ENCODE peak calls at places on chromosomes 5 and 9, in seven cellular contexts. E, C, W, F, U, Y and K are unnamed samples.

GRCh38 chr9:34405719-34406118 is 29.0 kb upstream of the MYORG start:
- DNase-seq in F (peak), W (no peak), E (no peak), U (no peak), C (peak), Y (peak), K (no peak)

GRCh38 chr5:145978171-145978570 is 41.8 kb downstream of the SH3RF2 start:
- DNase-seq in U (no peak), C (no peak), Y (no peak), E (no peak), W (no peak), F (no peak), K (no peak)

GRCh38 chr9:81344366-81344765 is 345.0 kb downstream of the TLE1 start:
- DNase-seq in Y (no peak), U (no peak), W (no peak), C (no peak), F (no peak), E (no peak), K (no peak)

GRCh38 chr5:3007577-3007976 is 256.1 kb upstream of the IRX2 start:
- DNase-seq in F (no peak), Y (no peak), W (no peak), C (no peak), E (no peak), U (peak), K (no peak)

GRCh38 chr9:100425758-100426157 is 1.2 kb upstream of the MSANTD3 start:
- DNase-seq in E (peak), Y (no peak), W (no peak), U (no peak), F (no peak), C (no peak), K (no peak)

GRCh38 chr9:117092582-117092981 is 322.3 kb downstream of the ASTN2 start:
- DNase-seq in E (no peak), F (peak), U (no peak), W (no peak), Y (peak), C (peak), K (no peak)

GRCh38 chr5:181207214-181207959 is 2.4 kb upstream of the TRIM7 start:
- DNase-seq in F (peak), C (peak), U (no peak), W (peak), E (peak), Y (peak), K (peak)

GRCh38 chr9:91101598-91102168 is 260.0 kb downstream of the AUH start:
- DNase-seq in E (no peak), W (no peak), F (no peak), Y (no peak), C (no peak), U (no peak), K (no peak)

GRCh38 chr5:110785356-110785755 is 46.5 kb downstream of the SLC25A46 start:
- DNase-seq in Y (peak), W (no peak), F (peak), E (peak), C (peak), U (no peak), K (no peak)

GRCh38 chr5:51383494-51384081 is 340 bp downstream of the ISL1 start:
- DNase-seq in F (no peak), U (no peak), C (no peak), W (no peak), E (no peak), Y (no peak), K (no peak)

GRCh38 chr9:5326893-5327548 is 12.7 kb downstream of the RLN1 start:
- DNase-seq in F (no peak), E (no peak), W (peak), U (no peak), Y (peak), C (peak), K (no peak)

GRCh38 chr5:5483880-5484595 is 61.6 kb downstream of the ICE1 start:
- DNase-seq in W (no peak), E (peak), F (no peak), C (peak), U (no peak), Y (peak), K (no peak)

GRCh38 chr9:18761742-18762141 is 271.3 kb downstream of the SAXO1 start:
- DNase-seq in U (no peak), E (no peak), W (no peak), Y (no peak), C (no peak), F (no peak), K (no peak)

DNA sequence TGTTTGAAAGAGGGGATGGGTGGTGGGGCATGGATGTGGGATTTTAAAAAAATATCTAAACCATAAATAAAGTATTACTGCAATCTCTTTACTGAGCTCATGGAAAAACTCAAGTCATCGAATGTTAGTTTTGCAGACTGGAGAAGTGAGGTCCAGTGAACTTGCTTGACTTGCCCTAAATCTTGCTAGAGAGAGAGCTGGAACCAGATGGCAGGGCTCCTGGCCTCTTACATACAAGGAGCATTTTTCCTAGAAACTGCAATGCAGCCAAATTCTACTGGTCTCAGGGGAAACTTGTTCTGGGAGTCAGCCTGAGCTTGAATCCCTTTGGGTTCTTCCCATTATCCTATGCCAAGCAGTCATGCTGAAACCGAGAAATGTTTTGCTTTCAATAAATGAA is 2.9 kb upstream of the TGFBI start:
- DNase-seq in C (peak), F (no peak), Y (peak), E (no peak), U (no peak), W (no peak), K (no peak)
- TF ChIP-seq CTCF in C (no peak), F (no peak), Y (no peak), E (no peak), U (no peak), W (no peak), K (no peak)

DNA sequence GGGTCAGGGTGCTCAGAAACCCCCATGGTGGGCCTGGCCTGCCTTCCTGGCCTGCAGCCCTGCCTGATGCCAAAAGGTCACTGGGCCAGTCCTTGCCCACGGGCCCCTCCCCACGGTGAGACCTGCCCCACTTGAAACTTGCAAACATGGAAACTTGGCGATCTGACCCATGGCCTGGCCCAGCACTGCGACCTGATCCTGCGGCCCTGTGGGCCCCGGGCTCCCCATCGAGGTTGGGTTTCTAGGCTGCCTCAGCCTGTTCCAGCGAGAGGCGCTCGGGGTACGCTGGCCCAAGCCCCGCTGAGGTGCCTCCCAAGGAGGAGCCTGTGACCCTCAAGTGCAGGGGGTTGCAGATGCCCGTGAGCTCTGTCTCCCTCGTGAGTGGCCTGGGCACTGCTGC is 37.5 kb upstream of the SLC6A19 start:
- DNase-seq in W (no peak), C (no peak), F (no peak), Y (no peak), E (no peak), U (no peak), K (no peak)
- TF ChIP-seq CTCF in W (no peak), C (no peak), F (no peak), Y (no peak), E (no peak), U (no peak), K (no peak)

GRCh38 chr5:43648499-43649124 is 45.6 kb downstream of the NNT start:
- DNase-seq in W (no peak), Y (peak), F (no peak), E (no peak), C (peak), U (no peak), K (no peak)

GRCh38 chr5:43649256-43649655 is 46.3 kb downstream of the NNT start:
- DNase-seq in F (no peak), C (peak), Y (peak), W (no peak), U (no peak), E (no peak), K (no peak)

GRCh38 chr5:43643750-43644149 is 40.8 kb downstream of the NNT start:
- DNase-seq in U (no peak), E (no peak), C (no peak), Y (no peak), W (no peak), F (no peak), K (no peak)

GRCh38 chr5:43647789-43648188 is 44.8 kb downstream of the NNT start:
- DNase-seq in F (no peak), W (no peak), E (no peak), C (no peak), U (no peak), Y (no peak), K (no peak)

DNA sequence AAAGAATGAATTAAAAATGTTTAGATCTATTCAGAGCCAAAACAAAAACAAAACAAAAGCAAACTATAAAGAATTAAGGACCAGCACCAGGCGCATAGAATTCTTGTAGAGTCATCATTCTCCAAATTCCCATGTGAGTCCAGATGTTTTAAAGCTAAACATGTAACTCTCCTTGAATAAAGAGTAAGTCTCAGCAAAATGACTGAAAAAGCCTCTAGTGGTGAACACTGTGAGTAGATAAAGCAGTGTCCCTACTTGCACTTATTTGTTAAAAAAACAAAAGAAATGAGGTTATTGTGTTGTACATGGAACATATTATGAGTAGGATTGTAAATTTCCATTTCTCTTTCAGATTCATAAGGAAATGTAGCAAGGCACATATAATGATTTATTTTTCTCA is 44.0 kb downstream of the NNT start:
- DNase-seq in Y (peak), F (no peak), E (no peak), W (no peak), C (peak), U (no peak), K (no peak)
- TF ChIP-seq CTCF in Y (no peak), F (no peak), E (no peak), W (no peak), C (peak), U (no peak), K (peak)

GRCh38 chr9:124052401-124052800 is 40.8 kb downstream of the LHX2 start:
- DNase-seq in U (no peak), Y (no peak), C (no peak), E (no peak), W (no peak), F (no peak), K (no peak)

GRCh38 chr9:124050955-124051354 is 39.4 kb downstream of the LHX2 start:
- DNase-seq in W (no peak), U (no peak), Y (no peak), F (no peak), C (no peak), E (no peak), K (no peak)

GRCh38 chr9:124054671-124055212 is 43.2 kb downstream of the LHX2 start:
- DNase-seq in F (peak), E (peak), Y (peak), U (no peak), C (peak), W (no peak), K (no peak)
- TF ChIP-seq CTCF in F (no peak), E (no peak), Y (peak), U (no peak), C (no peak), W (no peak), K (no peak)

GRCh38 chr5:74641778-74642542 is 1.4 kb upstream of the ENC1 start:
- DNase-seq in F (peak), Y (peak), C (peak), W (peak), U (no peak), E (peak), K (no peak)
- TF ChIP-seq CTCF in F (peak), Y (peak), C (peak), W (peak), U (peak), E (peak), K (peak)

GRCh38 chr9:98234231-98234825 is 21.1 kb downstream of the TBC1D2 start:
- DNase-seq in Y (no peak), C (no peak), W (no peak), F (no peak), E (no peak), U (no peak), K (no peak)
- TF ChIP-seq CTCF in Y (peak), C (no peak), W (no peak), F (no peak), E (peak), U (no peak), K (no peak)

DNA sequence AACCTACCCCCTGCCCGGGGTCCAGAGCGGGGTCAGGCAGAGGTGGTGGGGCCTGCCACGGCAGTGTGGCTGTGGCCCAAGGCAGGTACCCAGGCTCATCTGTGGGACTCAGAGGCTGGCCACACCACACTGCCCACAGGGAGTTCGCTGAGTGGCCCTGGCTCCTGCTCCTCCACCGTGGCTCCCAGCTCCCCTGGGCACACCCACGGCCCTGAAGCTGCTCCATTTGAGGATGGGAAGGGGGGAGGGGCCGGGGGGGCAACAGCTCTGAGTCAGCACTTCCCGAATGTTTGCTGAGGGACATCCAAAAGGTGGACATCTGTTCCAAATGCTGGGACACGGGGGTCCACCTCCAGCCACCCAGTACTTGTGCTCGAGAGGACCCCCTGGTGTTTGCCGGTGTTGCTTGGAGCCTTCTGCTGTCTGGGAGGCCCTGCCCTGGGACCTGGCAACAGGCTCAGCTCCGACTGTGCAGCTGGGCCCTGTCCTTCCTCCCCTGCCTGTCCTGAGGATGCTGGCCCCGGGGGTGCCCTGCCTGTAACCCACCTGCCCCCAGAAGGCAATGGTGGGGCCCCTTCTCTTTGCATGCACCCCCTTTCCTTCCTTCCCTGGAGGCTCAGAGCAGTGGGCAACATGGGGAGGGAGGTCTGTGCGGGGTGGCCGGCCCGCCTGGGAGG is 2.5 kb upstream of the NRARP start:
- DNase-seq in F (no peak), E (no peak), U (no peak), W (peak), Y (no peak), C (no peak), K (no peak)
- TF ChIP-seq CTCF in F (peak), E (no peak), U (no peak), W (no peak), Y (peak), C (peak), K (no peak)

GRCh38 chr5:139637438-139638089 is 10.6 kb upstream of the CXXC5 start:
- DNase-seq in U (peak), W (peak), E (peak), F (no peak), Y (peak), C (peak), K (peak)
- TF ChIP-seq CTCF in U (no peak), W (peak), E (no peak), F (no peak), Y (peak), C (no peak), K (peak)

GRCh38 chr9:32350682-32351081 is 33.8 kb upstream of the ACO1 start:
- DNase-seq in W (no peak), Y (peak), F (peak), U (no peak), C (peak), E (peak), K (no peak)

GRCh38 chr9:32348289-32348688 is 36.2 kb upstream of the ACO1 start:
- DNase-seq in F (no peak), U (no peak), Y (no peak), C (no peak), W (no peak), E (peak), K (no peak)

DNA sequence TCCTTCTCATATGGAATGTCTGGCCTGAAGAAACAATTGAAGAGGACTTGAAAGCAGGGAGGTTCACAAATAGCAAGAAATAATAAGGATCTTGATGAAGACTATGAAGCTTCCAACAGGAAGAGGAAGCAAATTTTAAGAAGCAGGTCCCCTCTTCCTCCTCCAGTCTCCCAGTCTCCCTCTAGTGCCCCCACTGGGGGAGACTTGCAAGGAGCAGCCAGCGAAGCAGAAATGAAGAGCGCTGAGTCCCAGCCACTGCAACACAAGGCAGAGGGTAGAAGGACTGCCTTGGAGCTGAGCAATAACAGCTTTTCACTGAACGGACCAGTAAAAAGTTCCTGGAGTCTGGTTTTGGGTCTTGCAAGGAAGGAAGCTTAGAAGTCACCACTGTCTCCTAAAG is 32.6 kb upstream of the ACO1 start:
- DNase-seq in E (no peak), U (no peak), C (peak), F (no peak), W (no peak), Y (peak), K (no peak)
- TF ChIP-seq CTCF in E (peak), U (no peak), C (no peak), F (no peak), W (no peak), Y (peak), K (peak)